ENCODE peak calls at places on chromosomes 1 and 21, in ten cellular contexts. L, F, T, H, Z, K, N, I, E and B are unnamed samples.

GRCh38 chr21:26124421-26124833 is 46.1 kb downstream of the APP start:
- DNase-seq in K (no peak), I (no peak), N (no peak), Z (no peak), F (no peak), T (no peak), L (no peak), H (no peak), E (no peak), B (no peak)

GRCh38 chr1:77889240-77889637 is 815 bp downstream of the NEXN start:
- DNase-seq in L (no peak), H (no peak), N (no peak), I (no peak), K (no peak), Z (no peak), F (no peak), E (peak), T (no peak), B (no peak)

GRCh38 chr1:234213576-234214128 is 159.6 kb upstream of the COA6 start:
- DNase-seq in N (no peak), F (no peak), I (peak), K (no peak), E (no peak), L (no peak), T (no peak), Z (no peak), H (no peak), B (no peak)

GRCh38 chr1:16724718-16725438 is 15.4 kb upstream of the RNU1-4 start:
- DNase-seq in H (no peak), K (peak), F (no peak), I (no peak), T (peak), E (no peak), L (peak), N (peak), Z (no peak), B (no peak)

GRCh38 chr1:119582801-119583200 is 65.3 kb downstream of the ZNF697 start:
- DNase-seq in E (peak), F (peak), T (no peak), K (no peak), Z (no peak), H (no peak), I (peak), L (no peak), N (no peak), B (peak)

GRCh38 chr1:215830221-215830620 is 263.1 kb downstream of the KCTD3 start:
- DNase-seq in Z (no peak), K (no peak), H (no peak), F (no peak), N (no peak), E (no peak), L (no peak), T (no peak), I (no peak), B (no peak)

GRCh38 chr1:66217021-66217420 is 316.9 kb upstream of the SGIP1 start:
- DNase-seq in H (no peak), L (no peak), T (no peak), N (no peak), I (no peak), E (no peak), K (no peak), F (no peak), Z (no peak), B (no peak)

GRCh38 chr1:156530006-156530405 is 29.4 kb upstream of the MEF2D start:
- DNase-seq in T (no peak), E (no peak), I (no peak), F (no peak), N (no peak), L (no peak), K (no peak), H (no peak), Z (no peak), B (no peak)

GRCh38 chr1:234473123-234473522 is 5.9 kb downstream of the TARBP1 start:
- DNase-seq in H (no peak), E (no peak), F (no peak), I (no peak), T (no peak), N (no peak), Z (no peak), L (no peak), K (no peak), B (no peak)

GRCh38 chr1:232538224-232538942 is 91.5 kb downstream of the SIPA1L2 start:
- DNase-seq in K (no peak), L (no peak), Z (no peak), F (no peak), I (no peak), E (no peak), H (no peak), T (no peak), N (no peak), B (no peak)

GRCh38 chr1:58528518-58528917 is 18.0 kb downstream of the OMA1 start:
- DNase-seq in E (no peak), I (no peak), K (no peak), L (no peak), H (no peak), F (no peak), Z (no peak), N (no peak), T (no peak), B (no peak)

GRCh38 chr1:23098463-23099170 is 70.0 kb downstream of the LUZP1 start:
- DNase-seq in K (no peak), T (no peak), N (peak), H (peak), F (peak), Z (peak), L (peak), E (peak), I (no peak), B (peak)

GRCh38 chr1:21706151-21706835 is 37.1 kb upstream of the RAP1GAP start:
- DNase-seq in K (no peak), N (no peak), T (no peak), I (no peak), F (no peak), E (peak), Z (no peak), H (no peak), L (no peak), B (peak)

GRCh38 chr21:34354836-34355235 is 9.0 kb upstream of the KCNE2 start:
- DNase-seq in H (no peak), T (no peak), F (no peak), Z (no peak), N (no peak), E (no peak), I (no peak), L (no peak), K (no peak), B (no peak)

GRCh38 chr1:93448292-93448982 is 519 bp downstream of the FNBP1L start:
- DNase-seq in F (peak), N (no peak), K (peak), Z (no peak), L (no peak), I (no peak), H (no peak), E (no peak), T (peak), B (no peak)

GRCh38 chr21:15775981-15776380 is 46.2 kb downstream of the USP25 start:
- DNase-seq in T (no peak), H (no peak), Z (no peak), N (no peak), K (no peak), I (no peak), F (no peak), E (peak), L (no peak), B (no peak)

GRCh38 chr1:18307329-18307898 is 173.3 kb upstream of the KLHDC7A start:
- DNase-seq in H (no peak), F (no peak), L (no peak), T (no peak), N (no peak), K (peak), E (no peak), Z (no peak), I (no peak), B (no peak)

GRCh38 chr21:44539991-44540666 is at the start of gene KRTAP10-1:
- DNase-seq in H (no peak), E (no peak), K (no peak), N (no peak), T (no peak), Z (no peak), L (no peak), F (no peak), I (no peak), B (no peak)

GRCh38 chr1:204188959-204189639 is 7.2 kb downstream of the KISS1 start:
- DNase-seq in K (no peak), I (no peak), L (no peak), E (no peak), F (peak), Z (no peak), H (no peak), N (no peak), T (no peak), B (no peak)

GRCh38 chr1:116377564-116378529 is 4.8 kb downstream of the ATP1A1 start:
- DNase-seq in H (peak), K (no peak), Z (peak), F (no peak), L (peak), N (peak), T (peak), E (peak), I (no peak), B (peak)

GRCh38 chr1:32337855-32338636 is 2.0 kb upstream of the MARCKSL1 start:
- DNase-seq in N (no peak), T (no peak), L (no peak), I (no peak), E (no peak), F (no peak), K (no peak), H (no peak), Z (peak), B (no peak)

GRCh38 chr1:59026472-59026948 is 242.7 kb upstream of the JUN start:
- DNase-seq in H (no peak), I (no peak), Z (no peak), N (no peak), K (no peak), F (no peak), E (peak), T (no peak), L (no peak), B (no peak)

GRCh38 chr1:158998781-158999161 is 10.9 kb upstream of the IFI16 start:
- DNase-seq in F (peak), T (no peak), I (peak), H (no peak), N (peak), E (peak), L (peak), K (peak), Z (peak), B (no peak)

GRCh38 chr1:58409826-58410225 is 136.7 kb downstream of the OMA1 start:
- DNase-seq in N (no peak), L (no peak), K (no peak), I (no peak), T (no peak), E (no peak), H (no peak), F (no peak), Z (no peak), B (no peak)

GRCh38 chr1:178645826-178646200 is 79.2 kb upstream of the RALGPS2 start:
- DNase-seq in Z (no peak), H (no peak), L (no peak), I (no peak), E (no peak), F (no peak), N (no peak), T (no peak), K (no peak), B (no peak)